ENCODE peak calls at places on chromosomes 6 and 20, in seven cellular contexts. W is CD4-positive, CD25-positive, alpha-beta regulatory T cell; Z is T-cell; P is coronary artery; G is OCI-M1; T is Right ventricle myocardium superior; I is NCI-H524. L is an unnamed sample.

GRCh38 chr6:161189891-161190290 is 84.0 kb downstream of the AGPAT4 start:
- DNase-seq in W (no peak), Z (no peak), P (no peak), G (no peak), T (no peak), I (no peak), L (no peak)

GRCh38 chr6:43698584-43699349 is 11.2 kb upstream of the MRPS18A start:
- DNase-seq in W (no peak), Z (no peak), P (no peak), G (no peak), T (peak; percentile 83), I (peak; percentile 11), L (no peak)

GRCh38 chr6:132253211-132253610 is 148.1 kb downstream of the MOXD1 start:
- DNase-seq in W (no peak), Z (no peak), P (no peak), G (no peak), T (no peak), I (peak; percentile 46), L (no peak)

GRCh38 chr6:148521586-148521985 is 178.9 kb downstream of the SASH1 start:
- DNase-seq in W (no peak), Z (no peak), P (no peak), G (no peak), T (no peak), I (no peak), L (peak; percentile 13)

GRCh38 chr6:40307712-40308111 is 279.5 kb downstream of the LRFN2 start:
- DNase-seq in W (no peak), Z (no peak), P (no peak), G (no peak), T (no peak), I (peak; percentile 54), L (no peak)

GRCh38 chr6:149755300-149756260 is 6.0 kb downstream of the PCMT1 start:
- DNase-seq in W (no peak), Z (no peak), P (no peak), G (peak; percentile 47), T (no peak), I (no peak), L (no peak)

GRCh38 chr20:41051426-41051825 is 22.8 kb downstream of the TOP1 start:
- DNase-seq in W (no peak), Z (no peak), P (no peak), G (peak; percentile 72), T (no peak), I (no peak), L (no peak)

GRCh38 chr6:170444056-170444505 is 109.0 kb downstream of the PSMB1 start:
- DNase-seq in W (no peak), Z (peak; percentile 22), P (no peak), G (no peak), T (no peak), I (no peak), L (no peak)

GRCh38 chr6:165988757-165989456 is 178.7 kb downstream of the TBXT start:
- DNase-seq in W (no peak), Z (no peak), P (no peak), G (no peak), T (peak; percentile 62), I (no peak), L (peak; percentile 29)

GRCh38 chr20:50913976-50914375 is 17.3 kb downstream of the ADNP start:
- DNase-seq in W (no peak), Z (no peak), P (no peak), G (peak; percentile 61), T (no peak), I (peak; percentile 23), L (peak; percentile 47)

L was measured in astrocyte of the hippocampus.